ENCODE peak calls at places on chromosomes 6 and 20, in six cellular contexts. P is AG08396; A is activated CD4-positive, alpha-beta T cell treated with anti-CD3 and anti-CD28 coated beads, Interleukin-2, amount 10 ng/mL, durations not matched to agents 7 days and 5 days; Z is T1000; Q is transverse colon; M is NCI-H510A treated with DMSO at 0.1 percent for 48 hours. F is an unnamed sample.
A peak's percentile ranks its signal among the peaks of the same experiment; 100 is the strongest.

GRCh38 chr20:2093200-2093781 is 8.3 kb upstream of the STK35 start:
- DNase-seq in P (no peak), A (peak; percentile 47), Z (no peak), Q (peak; percentile 21), M (peak; percentile 3), F (no peak)

GRCh38 chr6:10668126-10668917 is 26.1 kb downstream of the C6orf52 start:
- DNase-seq in P (no peak), A (no peak), Z (no peak), Q (no peak), M (no peak), F (no peak)

GRCh38 chr6:159577564-159577963 is 115.5 kb downstream of the SOD2 start:
- DNase-seq in P (no peak), A (no peak), Z (peak; percentile 22), Q (no peak), M (no peak), F (no peak)

GRCh38 chr6:118501816-118502568 is 46.1 kb upstream of the PLN start:
- DNase-seq in P (no peak), A (no peak), Z (no peak), Q (no peak), M (no peak), F (no peak)

GRCh38 chr6:26501482-26501986 is 1.4 kb downstream of the BTN1A1 start:
- DNase-seq in P (no peak), A (peak; percentile 31), Z (no peak), Q (peak; percentile 33), M (no peak), F (no peak)

GRCh38 chr6:34412054-34412453 is 13.8 kb downstream of the RPS10 start:
- DNase-seq in P (no peak), A (no peak), Z (no peak), Q (no peak), M (no peak), F (no peak)

GRCh38 chr6:153024401-153025017 is 22.0 kb upstream of the MTRF1L start:
- DNase-seq in P (peak; percentile 44), A (peak; percentile 62), Z (peak; percentile 15), Q (peak; percentile 22), M (peak; percentile 36), F (peak; percentile 26)

GRCh38 chr6:11535801-11536230 is 1.7 kb upstream of the TMEM170B start:
- DNase-seq in P (peak; percentile 25), A (no peak), Z (peak; percentile 16), Q (no peak), M (no peak), F (peak; percentile 6)

GRCh38 chr6:170187669-170188566 is 103.0 kb downstream of the DLL1 start:
- DNase-seq in P (no peak), A (no peak), Z (no peak), Q (no peak), M (no peak), F (no peak)

GRCh38 chr20:49775229-49775693 is 37.4 kb upstream of the SLC9A8 start:
- DNase-seq in P (peak; percentile 32), A (no peak), Z (peak; percentile 34), Q (peak; percentile 80), M (peak; percentile 74), F (peak; percentile 40)

GRCh38 chr6:31966506-31966905 is 5.4 kb downstream of the DXO start:
- DNase-seq in P (no peak), A (no peak), Z (no peak), Q (no peak), M (no peak), F (no peak)

GRCh38 chr6:157943249-157943963 is 38.3 kb upstream of the SYNJ2 start:
- DNase-seq in P (no peak), A (no peak), Z (no peak), Q (no peak), M (no peak), F (no peak)

GRCh38 chr6:32092760-32093497 is 16.2 kb downstream of the TNXB start:
- DNase-seq in P (peak; percentile 71), A (no peak), Z (no peak), Q (no peak), M (no peak), F (no peak)

GRCh38 chr20:53738039-53738944 is 144.7 kb upstream of the ZNF217 start:
- DNase-seq in P (peak; percentile 74), A (no peak), Z (no peak), Q (peak; percentile 47), M (peak; percentile 89), F (no peak)

GRCh38 chr6:170125447-170126300 is 165.2 kb downstream of the DLL1 start:
- DNase-seq in P (no peak), A (no peak), Z (no peak), Q (no peak), M (no peak), F (no peak)

GRCh38 chr6:141105481-141105880 is 1027.2 kb upstream of the GJE1 start:
- DNase-seq in P (no peak), A (no peak), Z (no peak), Q (no peak), M (no peak), F (no peak)

GRCh38 chr6:157035576-157035975 is 258.4 kb downstream of the ARID1B start:
- DNase-seq in P (no peak), A (no peak), Z (no peak), Q (no peak), M (no peak), F (no peak)

GRCh38 chr6:54992789-54993188 is 146.2 kb downstream of the FAM83B start:
- DNase-seq in P (no peak), A (no peak), Z (no peak), Q (no peak), M (no peak), F (no peak)

GRCh38 chr20:41072919-41073318 is 44.3 kb downstream of the TOP1 start:
- DNase-seq in P (no peak), A (no peak), Z (no peak), Q (no peak), M (no peak), F (no peak)

GRCh38 chr6:118207947-118208346 is 300.9 kb downstream of the SLC35F1 start:
- DNase-seq in P (no peak), A (no peak), Z (no peak), Q (no peak), M (peak; percentile 34), F (no peak)

GRCh38 chr6:107235007-107235406 is 119.7 kb upstream of the BEND3 start:
- DNase-seq in P (no peak), A (no peak), Z (no peak), Q (no peak), M (no peak), F (no peak)

GRCh38 chr6:116376149-116376548 is 5.4 kb downstream of the DSE start:
- DNase-seq in P (no peak), A (no peak), Z (no peak), Q (no peak), M (no peak), F (no peak)

GRCh38 chr6:11605507-11605905 is 68.0 kb downstream of the TMEM170B start:
- DNase-seq in P (no peak), A (no peak), Z (no peak), Q (no peak), M (no peak), F (no peak)

GRCh38 chr6:87660226-87660886 is 41.7 kb downstream of the AKIRIN2 start:
- DNase-seq in P (peak; percentile 68), A (no peak), Z (no peak), Q (no peak), M (no peak), F (peak; percentile 65)

GRCh38 chr6:158161566-158162254 is 6.4 kb downstream of the SERAC1 start:
- DNase-seq in P (no peak), A (no peak), Z (no peak), Q (peak; percentile 25), M (no peak), F (no peak)

GRCh38 chr6:140909156-140909555 is 1223.6 kb upstream of the GJE1 start:
- DNase-seq in P (peak; percentile 20), A (no peak), Z (no peak), Q (no peak), M (no peak), F (peak; percentile 23)

GRCh38 chr6:20208687-20209378 is 3.4 kb downstream of the MBOAT1 start:
- DNase-seq in P (no peak), A (no peak), Z (no peak), Q (no peak), M (no peak), F (no peak)

GRCh38 chr6:160133441-160134336 is 12.1 kb downstream of the SLC22A1 start:
- DNase-seq in P (peak; percentile 1), A (no peak), Z (no peak), Q (no peak), M (no peak), F (no peak)

GRCh38 chr6:159217595-159218275 is 48.5 kb downstream of the FNDC1 start:
- DNase-seq in P (peak; percentile 30), A (peak; percentile 14), Z (no peak), Q (no peak), M (peak; percentile 1), F (peak; percentile 13)

GRCh38 chr20:32509639-32510066 is 75.5 kb downstream of the NOL4L start:
- DNase-seq in P (no peak), A (peak; percentile 77), Z (no peak), Q (peak; percentile 47), M (no peak), F (no peak)

GRCh38 chr6:142913511-142914047 is 31.4 kb downstream of the HIVEP2 start:
- DNase-seq in P (no peak), A (peak; percentile 83), Z (no peak), Q (peak; percentile 57), M (no peak), F (no peak)

GRCh38 chr20:20603339-20603990 is 109.0 kb downstream of the RALGAPA2 start:
- DNase-seq in P (no peak), A (no peak), Z (no peak), Q (no peak), M (peak; percentile 99), F (no peak)